ENCODE peak calls at places on chromosomes 2 and 18, in six cellular contexts. Z, K, Q, X, C and Y are unnamed samples.

GRCh38 chr2:85937069-85937439 is 48.3 kb upstream of the ST3GAL5 start:
- DNase-seq in Q (no peak), Z (peak), C (no peak), X (no peak), K (no peak), Y (no peak)

GRCh38 chr18:45997689-45998088 is 30.6 kb upstream of the EPG5 start:
- DNase-seq in Z (no peak), Q (no peak), X (no peak), K (no peak), C (no peak), Y (no peak)

GRCh38 chr2:233976690-233977294 is 59.6 kb downstream of the TRPM8 start:
- DNase-seq in Z (no peak), K (peak), C (peak), Q (peak), X (peak), Y (peak)

GRCh38 chr2:222878877-222879601 is 18.2 kb downstream of the ACSL3 start:
- DNase-seq in K (peak), Z (no peak), X (peak), Q (peak), C (no peak), Y (peak)

GRCh38 chr2:168363382-168364092 is 92.5 kb upstream of the CERS6 start:
- DNase-seq in Z (no peak), C (peak), X (no peak), Q (no peak), K (no peak), Y (no peak)

GRCh38 chr2:237287874-237288273 is 126.1 kb downstream of the COL6A3 start:
- DNase-seq in C (no peak), K (no peak), Z (no peak), Q (no peak), X (no peak), Y (no peak)

GRCh38 chr18:10386956-10387355 is 67.5 kb upstream of the APCDD1 start:
- DNase-seq in K (no peak), Z (no peak), Q (no peak), X (no peak), C (no peak), Y (no peak)

GRCh38 chr2:118805061-118805690 is 42.3 kb downstream of the EN1 start:
- DNase-seq in X (peak), Z (no peak), C (no peak), Q (peak), K (no peak), Y (no peak)

GRCh38 chr2:51013060-51013746 is 18.7 kb downstream of the NRXN1 start:
- DNase-seq in C (peak), Q (no peak), K (peak), Z (peak), X (no peak), Y (peak)

GRCh38 chr2:116510117-116510671 is 1304.3 kb upstream of the DDX18 start:
- DNase-seq in Q (peak), Z (no peak), C (peak), X (no peak), K (peak), Y (peak)

GRCh38 chr2:112884869-112885502 is 26.0 kb upstream of the IL37 start:
- DNase-seq in C (peak), X (peak), Q (peak), Z (no peak), K (peak), Y (no peak)

GRCh38 chr2:177328056-177328455 is 63.5 kb upstream of the NFE2L2 start:
- DNase-seq in Z (no peak), Q (no peak), C (no peak), X (no peak), K (no peak), Y (no peak)

GRCh38 chr2:181944164-181944913 is 41.3 kb upstream of the PPP1R1C start:
- DNase-seq in X (no peak), Z (no peak), Q (no peak), C (no peak), K (no peak), Y (no peak)

GRCh38 chr2:177606636-177607035 is 214.1 kb downstream of the AGPS start:
- DNase-seq in K (no peak), C (no peak), X (peak), Q (no peak), Z (no peak), Y (peak)

GRCh38 chr18:10563886-10564285 is 38.1 kb downstream of the NAPG start:
- DNase-seq in X (no peak), C (no peak), K (peak), Q (no peak), Z (no peak), Y (no peak)

GRCh38 chr18:62989195-62989594 is 273.9 kb downstream of the PHLPP1 start:
- DNase-seq in K (no peak), X (no peak), C (no peak), Q (no peak), Z (no peak), Y (no peak)

GRCh38 chr2:102418421-102418961 is 4.5 kb upstream of the IL18RAP start:
- DNase-seq in X (no peak), C (no peak), Q (peak), K (peak), Z (no peak), Y (no peak)

GRCh38 chr2:107380912-107381311 is 445.8 kb upstream of the RGPD4 start:
- DNase-seq in Q (peak), Z (no peak), X (no peak), K (peak), C (no peak), Y (no peak)

GRCh38 chr2:172288603-172289002 is 138.8 kb upstream of the ITGA6 start:
- DNase-seq in Z (no peak), Q (peak), X (peak), K (peak), C (peak), Y (peak)

GRCh38 chr2:56687169-56687568 is 503.4 kb downstream of the CCDC85A start:
- DNase-seq in K (peak), Z (no peak), C (no peak), X (no peak), Q (no peak), Y (no peak)

GRCh38 chr2:8565399-8566154 is 116.3 kb upstream of the ID2 start:
- DNase-seq in K (no peak), C (no peak), Q (no peak), X (no peak), Z (peak), Y (no peak)

GRCh38 chr2:233915133-233915532 is 2.0 kb upstream of the TRPM8 start:
- DNase-seq in Q (peak), K (peak), Z (no peak), X (no peak), C (peak), Y (no peak)

GRCh38 chr18:26868968-26869586 is 3.6 kb upstream of the AQP4 start:
- DNase-seq in K (no peak), Z (no peak), Q (no peak), C (no peak), X (no peak), Y (peak)

GRCh38 chr2:233247744-233248143 is 3.7 kb upstream of the ATG16L1 start:
- DNase-seq in X (peak), C (no peak), Q (peak), Z (peak), K (peak), Y (peak)

GRCh38 chr2:65344182-65344581 is 88.2 kb downstream of the SPRED2 start:
- DNase-seq in K (no peak), C (no peak), Z (no peak), Q (no peak), X (no peak), Y (no peak)

GRCh38 chr2:182069416-182069815 is 83.8 kb downstream of the PPP1R1C start:
- DNase-seq in X (no peak), K (no peak), Q (no peak), C (no peak), Z (no peak), Y (no peak)

GRCh38 chr2:181462032-181462431 is 4.8 kb downstream of the ITGA4 start:
- DNase-seq in X (no peak), C (no peak), Z (no peak), K (no peak), Q (no peak), Y (no peak)

GRCh38 chr2:72082021-72082739 is 65.5 kb downstream of the CYP26B1 start:
- DNase-seq in Z (no peak), Q (peak), C (no peak), X (no peak), K (no peak), Y (no peak)

GRCh38 chr2:134398300-134398699 is 144.4 kb downstream of the MGAT5 start:
- DNase-seq in K (peak), X (peak), Z (no peak), C (no peak), Q (peak), Y (no peak)

GRCh38 chr2:238100821-238101771 is 956 bp downstream of the ESPNL start:
- DNase-seq in Z (peak), Q (no peak), X (no peak), K (no peak), C (no peak), Y (no peak)

GRCh38 chr2:239273280-239274234 is 127.3 kb downstream of the HDAC4 start:
- DNase-seq in X (no peak), C (no peak), Q (no peak), Z (no peak), K (no peak), Y (no peak)